ENCODE peak calls at places on chromosomes 7 and 10, in five cellular contexts. H is trophoblast cell, J is prostate gland, W is right cardiac atrium, Y is IMR-90. K is an unnamed sample. For H3K27me3, the result is how much of the 10 kb centered on the place peaks cover.

GRCh38 chr10:32077896-32078295 is 21.7 kb upstream of the KIF5B start:
- DNase-seq in H (peak), J (no peak), W (peak), Y (peak), K (peak)

GRCh38 chr7:106071356-106071998 is 40.6 kb downstream of the SYPL1 start:
- DNase-seq in H (peak), J (peak), W (no peak), Y (no peak), K (no peak)

GRCh38 chr10:133353202-133353959 is 4.4 kb downstream of the FUOM start:
- DNase-seq in H (no peak), J (no peak), W (peak), Y (no peak), K (no peak)

GRCh38 chr10:33612116-33612515 is 277.6 kb upstream of the NRP1 start:
- DNase-seq in H (no peak), J (no peak), W (no peak), Y (peak), K (no peak)

GRCh38 chr10:132068431-132069121 is 2.8 kb downstream of the JAKMIP3 start:
- DNase-seq in H (no peak), J (no peak), W (no peak), Y (no peak), K (no peak)

GRCh38 chr7:40015790-40016296 is 65.8 kb downstream of the CDK13 start:
- DNase-seq in H (no peak), J (peak), W (peak), Y (peak), K (no peak)

GRCh38 chr10:1401056-1401965 is 336.0 kb downstream of the ADARB2 start:
- DNase-seq in H (no peak), J (no peak), W (no peak), Y (no peak), K (no peak)

GRCh38 chr7:52944916-52945315 is 90.5 kb upstream of the POM121L12 start:
- DNase-seq in H (no peak), J (no peak), W (no peak), Y (no peak), K (no peak)

GRCh38 chr7:29038463-29038862 is 80.3 kb upstream of the TRIL start:
- DNase-seq in H (peak), J (no peak), W (no peak), Y (no peak), K (no peak)

GRCh38 chr7:55931421-55932151 is 20.1 kb upstream of the MRPS17 start:
- DNase-seq in H (no peak), J (no peak), W (no peak), Y (no peak), K (no peak)

GRCh38 chr10:28396317-28396716 is 93.5 kb upstream of the MPP7 start:
- DNase-seq in H (no peak), J (no peak), W (no peak), Y (no peak), K (no peak)

GRCh38 chr7:17274551-17275245 is 23.8 kb upstream of the AHR start:
- DNase-seq in H (no peak), J (no peak), W (no peak), Y (peak), K (no peak)

GRCh38 chr10:29746080-29746797 is 111.5 kb upstream of the SVIL start:
- DNase-seq in H (no peak), J (no peak), W (no peak), Y (peak), K (no peak)

GRCh38 chr7:152624218-152624617 is 51.7 kb downstream of the XRCC2 start:
- DNase-seq in H (no peak), J (no peak), W (no peak), Y (no peak), K (no peak)

GRCh38 chr10:12922117-12922900 is 79.2 kb downstream of the CCDC3 start:
- DNase-seq in H (no peak), J (no peak), W (no peak), Y (no peak), K (no peak)

GRCh38 chr7:106655703-106656498 is 5.1 kb downstream of the CCDC71L start:
- DNase-seq in H (peak), J (no peak), W (no peak), Y (no peak), K (no peak)

GRCh38 chr10:29949411-29950011 is 109.9 kb downstream of the JCAD start:
- DNase-seq in H (no peak), J (no peak), W (no peak), Y (peak), K (no peak)

GRCh38 chr10:4221315-4221714 is 436.3 kb upstream of the KLF6 start:
- DNase-seq in H (no peak), J (no peak), W (no peak), Y (no peak), K (no peak)

GRCh38 chr7:96235281-96235680 is 86.6 kb downstream of the SLC25A13 start:
- DNase-seq in H (no peak), J (no peak), W (no peak), Y (no peak), K (no peak)

GRCh38 chr10:17805921-17806577 is 3.1 kb upstream of the MRC1 start:
- DNase-seq in H (no peak), J (no peak), W (peak), Y (no peak), K (peak)

GRCh38 chr10:124328514-124329220 is 90.1 kb downstream of the OAT start:
- DNase-seq in H (no peak), J (no peak), W (no peak), Y (no peak), K (no peak)

GRCh38 chr7:22660732-22661131 is 66.3 kb upstream of the IL6 start:
- DNase-seq in H (no peak), J (no peak), W (no peak), Y (no peak), K (no peak)

GRCh38 chr10:68239596-68240150 is 7.8 kb upstream of the ATOH7 start:
- DNase-seq in H (no peak), J (no peak), W (no peak), Y (peak), K (no peak)

GRCh38 chr7:129797224-129797789 is 155.5 kb downstream of the UBE2H start:
- DNase-seq in H (no peak), J (no peak), W (no peak), Y (no peak), K (no peak)

GRCh38 chr7:117875566-117875965 is 2.3 kb upstream of the CTTNBP2 start:
- DNase-seq in H (no peak), J (no peak), W (peak), Y (peak), K (peak)

GRCh38 chr7:36487756-36488336 is 98.2 kb downstream of the ANLN start:
- DNase-seq in H (peak), J (peak), W (no peak), Y (peak), K (peak)

GRCh38 chr10:131532745-131533341 is 221.3 kb upstream of the TCERG1L start:
- DNase-seq in H (no peak), J (no peak), W (no peak), Y (no peak), K (no peak)

GRCh38 chr7:147406521-147407115 is 1183.9 kb upstream of the C7orf33 start:
- DNase-seq in H (no peak), J (no peak), W (no peak), Y (peak), K (no peak)

GRCh38 chr10:103493362-103493871 is at the start of gene NEURL1:
- DNase-seq in H (peak), J (no peak), W (peak), Y (no peak), K (peak)

GRCh38 chr10:103492655-103493261 is 747 bp upstream of the NEURL1 start:
- DNase-seq in H (no peak), J (no peak), W (no peak), Y (no peak), K (no peak)

GRCh38 chr10:103490986-103491314 is 2.6 kb upstream of the NEURL1 start:
- DNase-seq in H (no peak), J (no peak), W (no peak), Y (no peak), K (no peak)

GRCh38 chr10:103493911-103494877 is 689 bp downstream of the NEURL1 start:
- DNase-seq in H (no peak), J (no peak), W (peak), Y (no peak), K (no peak)

GRCh38 chr10:103491729-103492364 is 1.7 kb upstream of the NEURL1 start:
- DNase-seq in H (peak), J (no peak), W (no peak), Y (peak), K (no peak)
- H3K27me3 ChIP-seq in H (under half), J (under half), W (under half), Y (half or more), K (under half)

GRCh38 chr7:131640686-131641085 is 84.3 kb upstream of the PODXL start:
- DNase-seq in H (no peak), J (no peak), W (no peak), Y (no peak), K (no peak)
- H3K4me3 ChIP-seq in H (no peak), J (no peak), W (no peak), Y (no peak), K (no peak)

DNA sequence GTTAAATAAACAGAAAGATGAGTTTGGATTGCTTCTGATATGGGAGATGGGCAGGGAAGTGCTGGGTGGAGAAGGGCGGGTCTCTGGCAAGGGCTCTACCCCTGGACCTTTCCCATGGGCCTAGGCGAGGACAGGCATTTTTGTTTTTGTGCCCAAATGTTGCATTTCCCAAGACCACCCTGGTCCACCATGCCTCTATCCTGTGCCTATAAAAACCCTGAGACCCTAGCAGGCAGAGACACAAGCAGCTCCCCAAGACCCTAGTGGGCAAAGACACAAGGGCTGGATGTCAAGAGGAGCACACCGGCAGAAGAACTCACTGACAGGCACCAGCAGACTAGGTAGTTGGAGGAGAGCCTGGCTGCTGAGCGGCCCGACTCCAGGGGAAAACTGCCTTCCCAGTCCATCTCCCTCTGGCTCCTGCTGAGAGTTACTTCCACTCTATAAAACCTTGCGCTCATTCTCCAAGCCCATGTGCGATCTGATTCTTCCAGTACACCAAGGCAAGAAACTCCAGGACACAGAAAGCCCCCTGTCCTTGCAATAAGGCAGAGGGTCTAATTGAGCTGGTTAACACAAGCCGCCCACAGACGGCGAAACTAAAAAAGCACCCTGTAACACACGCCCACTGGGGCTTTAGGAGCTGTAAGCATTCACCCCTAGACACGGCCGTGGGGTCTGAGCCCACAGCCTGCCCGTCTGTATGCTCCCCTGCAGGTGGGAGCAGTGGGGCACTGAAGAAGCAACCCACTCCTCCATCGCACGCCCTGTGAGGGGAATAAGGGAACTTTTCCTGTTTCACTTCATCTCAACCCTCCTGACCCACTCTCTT is 291.4 kb downstream of the PTPRN2 start:
- DNase-seq in H (no peak), J (no peak), W (no peak), Y (no peak), K (no peak)
- H3K27me3 ChIP-seq in H (under half), J (under half), W (under half), Y (under half), K (under half)

GRCh38 chr10:99730026-99730425 is 1.9 kb downstream of the COX15 start:
- DNase-seq in H (no peak), J (no peak), W (no peak), Y (peak), K (no peak)

GRCh38 chr10:99732033-99732912 is at the start of the genes COX15 and CUTC:
- DNase-seq in H (peak), J (peak), W (peak), Y (peak), K (peak)

GRCh38 chr10:99731296-99732032 is 463 bp downstream of the COX15 start:
- DNase-seq in H (no peak), J (no peak), W (no peak), Y (no peak), K (no peak)

DNA sequence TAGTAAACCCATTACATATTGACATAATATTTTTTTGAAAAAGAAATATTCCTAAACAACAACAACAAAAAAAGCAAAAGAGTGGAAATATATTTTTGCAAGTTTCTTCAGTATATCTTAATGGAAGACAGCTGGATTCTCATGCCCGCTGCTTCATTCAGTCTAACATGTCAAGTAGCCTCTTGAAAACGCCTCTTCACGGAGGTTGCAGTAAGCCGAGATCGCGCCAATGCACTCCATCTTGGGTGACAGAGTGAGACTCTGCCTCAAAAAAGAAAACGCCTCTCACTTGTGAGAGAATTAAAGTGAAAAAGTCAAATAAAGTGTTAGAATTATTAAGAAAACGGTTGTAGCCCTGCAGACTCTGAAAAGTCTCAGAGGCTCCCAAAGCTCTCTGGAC is 1.3 kb downstream of the CUTC start:
- DNase-seq in H (no peak), J (no peak), W (no peak), Y (peak), K (no peak)
- H3K4me3 ChIP-seq in H (no peak), J (no peak), W (peak), Y (no peak), K (peak)

K was measured in HAP-1.